ENCODE peak calls at places on chromosomes 16 and 17, in eight cellular contexts. C, J, K, Z, F, Y, B and I are unnamed samples.
A peak's percentile ranks its signal among the peaks of the same experiment; 100 is the strongest.

GRCh38 chr17:21524211-21524591 is 148.0 kb downstream of the KCNJ12 start:
- DNase-seq in Y (no peak), J (no peak), C (no peak), Z (peak; percentile 37), F (no peak), K (no peak), B (no peak), I (peak; percentile 12)

GRCh38 chr16:20166531-20167235 is 93.0 kb upstream of the GPR139 start:
- DNase-seq in Z (no peak), K (no peak), J (no peak), Y (no peak), C (no peak), B (no peak), F (no peak), I (peak; percentile 11)

GRCh38 chr17:3526971-3527370 is 30.6 kb downstream of the TRPV3 start:
- DNase-seq in J (no peak), K (no peak), Y (no peak), Z (no peak), F (peak; percentile 54), C (no peak), B (no peak), I (no peak)

GRCh38 chr17:8436169-8436932 is 667 bp downstream of the NDEL1 start:
- DNase-seq in F (peak; percentile 83), Z (peak; percentile 52), K (no peak), C (peak; percentile 74), Y (peak; percentile 82), J (peak; percentile 94), B (peak; percentile 66), I (peak; percentile 14)

GRCh38 chr17:29177871-29178749 is 2.1 kb downstream of the MYO18A start:
- DNase-seq in F (peak; percentile 55), K (no peak), B (peak; percentile 16), Y (no peak), C (no peak), Z (no peak), J (no peak), I (no peak)

GRCh38 chr16:80197790-80198201 is 343.0 kb upstream of the DYNLRB2 start:
- DNase-seq in B (no peak), F (no peak), Y (no peak), Z (no peak), K (no peak), C (peak; percentile 86), J (no peak), I (peak; percentile 38)

GRCh38 chr16:22423716-22424115 is 49.3 kb upstream of the CDR2 start:
- DNase-seq in C (no peak), Y (no peak), K (no peak), Z (no peak), B (no peak), J (no peak), F (no peak), I (no peak)

GRCh38 chr16:3863587-3863986 is 16.9 kb downstream of the CREBBP start:
- DNase-seq in F (no peak), J (no peak), C (no peak), Y (no peak), K (no peak), Z (no peak), B (no peak), I (no peak)

GRCh38 chr16:19223235-19223847 is 55.3 kb downstream of the SYT17 start:
- DNase-seq in B (peak; percentile 34), J (no peak), C (peak; percentile 9), F (no peak), Y (peak; percentile 14), Z (no peak), K (no peak), I (no peak)

GRCh38 chr16:31484491-31485171 is 1.7 kb downstream of the SLC5A2 start:
- DNase-seq in J (peak; percentile 90), B (peak; percentile 23), Y (no peak), K (no peak), F (no peak), Z (no peak), C (no peak), I (no peak)

GRCh38 chr16:11401161-11402050 is 56.1 kb downstream of the RMI2 start:
- DNase-seq in Z (peak; percentile 51), J (peak; percentile 89), Y (no peak), B (peak; percentile 96), F (no peak), K (no peak), C (no peak), I (no peak)

GRCh38 chr16:57941016-57941656 is 29.8 kb downstream of the CNGB1 start:
- DNase-seq in F (no peak), J (no peak), Z (no peak), Y (no peak), K (no peak), B (peak; percentile 94), C (peak; percentile 25), I (peak; percentile 38)

GRCh38 chr17:76145231-76146052 is 4.4 kb upstream of the FOXJ1 start:
- DNase-seq in F (no peak), J (peak; percentile 71), B (no peak), C (no peak), Z (no peak), K (no peak), Y (peak; percentile 49), I (no peak)

GRCh38 chr16:84284168-84284722 is 10.4 kb upstream of the WFDC1 start:
- DNase-seq in K (no peak), F (peak; percentile 67), Z (peak; percentile 7), J (no peak), C (peak; percentile 93), B (peak; percentile 17), Y (peak; percentile 90), I (no peak)

GRCh38 chr16:85304337-85304736 is 192.1 kb upstream of the CIBAR2 start:
- DNase-seq in Z (no peak), F (no peak), B (no peak), J (no peak), K (no peak), C (no peak), Y (no peak), I (no peak)

GRCh38 chr17:16916557-16916920 is 55.4 kb downstream of the TNFRSF13B start:
- DNase-seq in Z (no peak), C (no peak), F (no peak), J (no peak), B (no peak), K (no peak), Y (no peak), I (no peak)

GRCh38 chr17:8803531-8804416 is 4.6 kb upstream of the MFSD6L start:
- DNase-seq in F (no peak), K (no peak), C (no peak), Y (peak; percentile 53), J (no peak), Z (no peak), B (peak; percentile 44), I (no peak)

GRCh38 chr17:43416998-43417891 is 18.5 kb downstream of the ARL4D start:
- DNase-seq in Z (peak; percentile 28), F (peak; percentile 73), K (no peak), B (peak; percentile 88), Y (peak; percentile 26), J (no peak), C (peak; percentile 89), I (no peak)

GRCh38 chr17:7855643-7856080 is 796 bp downstream of the TMEM88 start:
- DNase-seq in B (no peak), K (no peak), J (no peak), C (no peak), F (no peak), Y (no peak), Z (no peak), I (no peak)

DNA sequence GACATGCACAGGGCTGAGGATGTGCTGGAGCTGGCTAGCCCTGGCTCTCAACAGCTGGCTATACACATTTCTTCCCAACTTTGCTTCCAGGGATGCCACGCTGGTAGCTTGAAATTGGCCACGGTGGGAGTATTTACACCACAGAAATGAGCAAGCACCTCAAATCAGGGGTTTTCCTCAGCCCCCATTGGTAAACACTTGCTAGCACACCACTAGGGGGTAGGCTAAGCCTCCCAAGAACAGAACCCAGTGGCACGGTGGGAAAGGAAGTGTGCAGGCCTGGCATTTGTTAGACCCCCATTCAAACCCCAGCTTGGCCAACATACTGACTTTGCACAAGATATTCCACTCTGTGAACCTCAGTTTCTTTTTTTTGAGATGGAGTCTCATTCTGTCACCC is 12.9 kb downstream of the DRC3 start:
- DNase-seq in K (peak; percentile 21), B (no peak), J (no peak), Z (no peak), F (no peak), C (peak; percentile 28), Y (peak; percentile 21), I (no peak)
- TF ChIP-seq CTCF in K (peak; percentile 65), B (no peak), J (no peak), Z (no peak), F (no peak), C (no peak), Y (peak; percentile 42), I (peak; percentile 46)

DNA sequence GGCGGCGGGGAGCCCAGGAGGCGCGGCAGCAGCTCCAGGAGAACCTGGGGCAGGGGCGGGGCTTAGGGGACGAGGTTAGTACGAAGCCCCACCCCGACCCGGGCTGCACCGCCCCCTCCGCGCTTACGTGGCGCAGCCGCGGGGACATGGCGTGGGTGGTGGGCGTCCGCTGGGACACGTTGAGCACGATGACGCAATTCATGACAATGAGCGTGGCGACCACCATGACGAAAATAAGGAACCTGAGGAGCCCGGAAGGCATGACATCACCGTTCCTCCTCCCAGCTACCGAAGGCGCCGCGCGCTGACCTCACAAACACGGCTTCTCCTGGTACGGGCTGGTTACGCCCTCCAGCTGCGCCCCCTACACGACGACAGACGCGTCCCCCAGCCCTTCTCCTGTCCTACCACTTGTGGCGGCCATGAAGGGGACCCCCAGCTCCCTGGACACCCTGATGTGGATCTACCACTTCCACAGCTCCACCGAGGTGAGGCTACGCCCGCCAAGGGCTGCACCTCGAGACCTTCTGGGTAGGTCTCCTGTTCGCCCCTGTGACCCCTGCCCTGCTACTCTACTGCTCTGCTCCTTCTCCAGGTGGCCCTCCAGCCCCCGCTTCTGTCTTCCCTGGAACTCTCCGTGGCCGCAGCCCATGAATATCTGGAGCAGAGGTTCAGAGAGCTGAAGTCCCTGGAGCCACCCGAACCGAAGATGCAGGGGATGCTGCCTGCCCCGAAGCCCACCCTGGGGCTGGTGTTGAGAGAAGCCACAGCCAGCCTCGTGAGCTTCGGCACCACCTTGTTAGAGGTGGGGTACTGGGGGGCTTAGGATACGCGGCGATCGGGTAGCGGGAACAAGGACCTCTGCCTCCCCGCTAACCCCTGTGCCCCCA is at the start of gene C17orf107:
- DNase-seq in C (peak; percentile 91), J (peak; percentile 97), K (peak; percentile 40), B (peak; percentile 72), Y (peak; percentile 56), F (peak; percentile 95), Z (no peak), I (no peak)
- H3K4me3 ChIP-seq in C (peak within 1 kb of the TSS; percentile 42), J (peak within 1 kb of the TSS; percentile 42), K (peak within 1 kb of the TSS; percentile 55), B (peak within 1 kb of the TSS; percentile 20), Y (peak within 1 kb of the TSS; percentile 26), F (peak within 1 kb of the TSS; percentile 65), Z (peak within 1 kb of the TSS; percentile 44), I (peak within 1 kb of the TSS; percentile 60)

DNA sequence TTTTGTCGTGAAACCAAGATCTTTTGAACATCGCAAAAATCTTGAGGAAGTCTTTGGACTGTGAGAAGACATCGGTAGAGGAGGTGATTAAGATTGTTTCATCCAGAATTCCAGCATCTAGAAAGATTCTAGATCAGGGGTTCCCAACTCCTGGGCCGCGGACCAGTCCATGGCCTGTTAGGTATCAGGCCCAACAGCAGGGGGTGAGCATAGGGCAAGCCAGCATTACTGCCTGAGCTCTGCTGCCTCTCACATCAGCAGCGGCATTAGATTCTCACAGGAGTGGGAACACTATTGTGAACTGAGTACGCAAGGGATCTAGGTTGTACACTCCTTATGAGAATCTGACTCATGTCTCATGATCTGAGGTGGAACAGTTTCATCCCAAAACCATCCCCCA is 600.6 kb upstream of the CDH11 start:
- DNase-seq in F (no peak), B (no peak), J (no peak), K (no peak), Y (no peak), Z (no peak), C (no peak), I (no peak)
- TF ChIP-seq CTCF in F (no peak), B (no peak), J (no peak), K (no peak), Y (no peak), Z (no peak), C (no peak), I (no peak)

GRCh38 chr17:80826955-80827645 is 164.5 kb upstream of the CHMP6 start:
- DNase-seq in Y (no peak), J (peak; percentile 86), F (peak; percentile 95), K (no peak), B (peak; percentile 25), Z (peak; percentile 87), C (peak; percentile 97), I (peak; percentile 92)
- H3K4me3 ChIP-seq in Y (no peak overlapping the region), J (no peak overlapping the region), F (no peak overlapping the region), K (no peak overlapping the region), B (no peak overlapping the region), Z (no peak overlapping the region), C (no peak overlapping the region), I (no peak overlapping the region)